ENCODE peak calls at places on chromosomes 3 and 15, in five cellular contexts. One of them, this sample, is unnamed.

GRCh38 chr3:177977381-177978158 is 558.7 kb upstream of the KCNMB2 start:
- ATAC-seq in activated CD4-positive, alpha-beta T cell treated with anti-CD3 and anti-CD28 coated beads for 36 hours: peak; percentile 58
- ATAC-seq in activated naive CD8-positive, alpha-beta T cell treated with anti-CD3 and anti-CD28 coated beads, Interleukin-2, amount 10 ng/mL, durations not matched to agents 7 days and 5 days: no peak
- ATAC-seq in stimulated activated naive B cell treated with anti-CD40 and anti-IgM and Interleukin-4, amounts not matched to agents 10 μg/mL and 1 μg/mL and 100 μg/mL, for 72 hours: no peak
- ATAC-seq in natural killer cell treated with Interleukin-12 subunit alpha and Interleukin-12 subunit beta and Interleukin-15 and Interleukin-18, amount 100 ng/mL, for 72 hours: peak; percentile 63
- ATAC-seq in this sample: no peak

GRCh38 chr15:92062505-92062904 is 209.0 kb downstream of the SLCO3A1 start:
- ATAC-seq in activated naive CD8-positive, alpha-beta T cell treated with anti-CD3 and anti-CD28 coated beads, Interleukin-2, amount 10 ng/mL, durations not matched to agents 7 days and 5 days: no peak
- ATAC-seq in activated CD4-positive, alpha-beta T cell treated with anti-CD3 and anti-CD28 coated beads for 36 hours: no peak
- ATAC-seq in stimulated activated naive B cell treated with anti-CD40 and anti-IgM and Interleukin-4, amounts not matched to agents 10 μg/mL and 1 μg/mL and 100 μg/mL, for 72 hours: no peak
- ATAC-seq in natural killer cell treated with Interleukin-12 subunit alpha and Interleukin-12 subunit beta and Interleukin-15 and Interleukin-18, amount 100 ng/mL, for 72 hours: no peak
- ATAC-seq in this sample: no peak

GRCh38 chr3:139140553-139140952 is 95.9 kb upstream of the PRR23C start:
- ATAC-seq in natural killer cell treated with Interleukin-12 subunit alpha and Interleukin-12 subunit beta and Interleukin-15 and Interleukin-18, amount 100 ng/mL, for 72 hours: no peak
- ATAC-seq in activated naive CD8-positive, alpha-beta T cell treated with anti-CD3 and anti-CD28 coated beads, Interleukin-2, amount 10 ng/mL, durations not matched to agents 7 days and 5 days: no peak
- ATAC-seq in stimulated activated naive B cell treated with anti-CD40 and anti-IgM and Interleukin-4, amounts not matched to agents 10 μg/mL and 1 μg/mL and 100 μg/mL, for 72 hours: no peak
- ATAC-seq in activated CD4-positive, alpha-beta T cell treated with anti-CD3 and anti-CD28 coated beads for 36 hours: no peak
- ATAC-seq in this sample: no peak

GRCh38 chr3:63477494-63478129 is 174.9 kb upstream of the SNTN start:
- ATAC-seq in activated naive CD8-positive, alpha-beta T cell treated with anti-CD3 and anti-CD28 coated beads, Interleukin-2, amount 10 ng/mL, durations not matched to agents 7 days and 5 days: no peak
- ATAC-seq in activated CD4-positive, alpha-beta T cell treated with anti-CD3 and anti-CD28 coated beads for 36 hours: no peak
- ATAC-seq in natural killer cell treated with Interleukin-12 subunit alpha and Interleukin-12 subunit beta and Interleukin-15 and Interleukin-18, amount 100 ng/mL, for 72 hours: no peak
- ATAC-seq in stimulated activated naive B cell treated with anti-CD40 and anti-IgM and Interleukin-4, amounts not matched to agents 10 μg/mL and 1 μg/mL and 100 μg/mL, for 72 hours: no peak
- ATAC-seq in this sample: no peak

GRCh38 chr3:32841875-32842505 is 24.2 kb downstream of the TRIM71 start:
- ATAC-seq in natural killer cell treated with Interleukin-12 subunit alpha and Interleukin-12 subunit beta and Interleukin-15 and Interleukin-18, amount 100 ng/mL, for 72 hours: no peak
- ATAC-seq in activated naive CD8-positive, alpha-beta T cell treated with anti-CD3 and anti-CD28 coated beads, Interleukin-2, amount 10 ng/mL, durations not matched to agents 7 days and 5 days: no peak
- ATAC-seq in stimulated activated naive B cell treated with anti-CD40 and anti-IgM and Interleukin-4, amounts not matched to agents 10 μg/mL and 1 μg/mL and 100 μg/mL, for 72 hours: no peak
- ATAC-seq in activated CD4-positive, alpha-beta T cell treated with anti-CD3 and anti-CD28 coated beads for 36 hours: no peak
- ATAC-seq in this sample: no peak

GRCh38 chr3:47296562-47297302 is 14.0 kb downstream of the KLHL18 start:
- ATAC-seq in natural killer cell treated with Interleukin-12 subunit alpha and Interleukin-12 subunit beta and Interleukin-15 and Interleukin-18, amount 100 ng/mL, for 72 hours: peak; percentile 55
- ATAC-seq in activated naive CD8-positive, alpha-beta T cell treated with anti-CD3 and anti-CD28 coated beads, Interleukin-2, amount 10 ng/mL, durations not matched to agents 7 days and 5 days: peak; percentile 29
- ATAC-seq in activated CD4-positive, alpha-beta T cell treated with anti-CD3 and anti-CD28 coated beads for 36 hours: no peak
- ATAC-seq in stimulated activated naive B cell treated with anti-CD40 and anti-IgM and Interleukin-4, amounts not matched to agents 10 μg/mL and 1 μg/mL and 100 μg/mL, for 72 hours: no peak
- ATAC-seq in this sample: no peak

GRCh38 chr3:131216340-131216739 is 165.2 kb upstream of the NUDT16 start:
- ATAC-seq in stimulated activated naive B cell treated with anti-CD40 and anti-IgM and Interleukin-4, amounts not matched to agents 10 μg/mL and 1 μg/mL and 100 μg/mL, for 72 hours: peak; percentile 12
- ATAC-seq in activated naive CD8-positive, alpha-beta T cell treated with anti-CD3 and anti-CD28 coated beads, Interleukin-2, amount 10 ng/mL, durations not matched to agents 7 days and 5 days: no peak
- ATAC-seq in natural killer cell treated with Interleukin-12 subunit alpha and Interleukin-12 subunit beta and Interleukin-15 and Interleukin-18, amount 100 ng/mL, for 72 hours: no peak
- ATAC-seq in activated CD4-positive, alpha-beta T cell treated with anti-CD3 and anti-CD28 coated beads for 36 hours: no peak
- ATAC-seq in this sample: no peak

GRCh38 chr3:158916111-158916510 is 114.3 kb downstream of the MFSD1 start:
- ATAC-seq in activated CD4-positive, alpha-beta T cell treated with anti-CD3 and anti-CD28 coated beads for 36 hours: no peak
- ATAC-seq in activated naive CD8-positive, alpha-beta T cell treated with anti-CD3 and anti-CD28 coated beads, Interleukin-2, amount 10 ng/mL, durations not matched to agents 7 days and 5 days: no peak
- ATAC-seq in stimulated activated naive B cell treated with anti-CD40 and anti-IgM and Interleukin-4, amounts not matched to agents 10 μg/mL and 1 μg/mL and 100 μg/mL, for 72 hours: peak; percentile 21
- ATAC-seq in natural killer cell treated with Interleukin-12 subunit alpha and Interleukin-12 subunit beta and Interleukin-15 and Interleukin-18, amount 100 ng/mL, for 72 hours: no peak
- ATAC-seq in this sample: no peak